ENCODE peak calls at places on chromosomes 1 and 21, in ten cellular contexts. C, K, B, J, X, D, U, V, A and F are unnamed samples.

GRCh38 chr1:150072959-150073358 is 5.4 kb downstream of the VPS45 start:
- DNase-seq in C (no peak), K (peak; percentile 53), B (no peak), J (no peak), X (no peak), D (no peak), U (peak; percentile 33), V (no peak), A (no peak), F (peak; percentile 45)

GRCh38 chr1:205706601-205707502 is 26.5 kb upstream of the SLC45A3 start:
- DNase-seq in C (no peak), K (peak; percentile 73), B (no peak), J (no peak), X (no peak), D (no peak), U (no peak), V (no peak), A (no peak), F (no peak)

GRCh38 chr21:42651515-42652401 is 1.7 kb upstream of the PDE9A start:
- DNase-seq in C (peak; percentile 11), K (no peak), B (peak; percentile 78), J (no peak), X (no peak), D (no peak), U (no peak), V (peak; percentile 85), A (no peak), F (no peak)

GRCh38 chr1:21294266-21295058 is 4.2 kb upstream of the ECE1 start:
- DNase-seq in C (no peak), K (no peak), B (peak; percentile 64), J (no peak), X (no peak), D (peak; percentile 86), U (no peak), V (peak; percentile 57), A (no peak), F (peak; percentile 78)

GRCh38 chr21:41529769-41530168 is 21.8 kb upstream of the TMPRSS2 start:
- DNase-seq in C (no peak), K (no peak), B (no peak), J (no peak), X (no peak), D (no peak), U (no peak), V (no peak), A (no peak), F (peak; percentile 10)

GRCh38 chr1:154288694-154289093 is 16.3 kb downstream of the HAX1 start:
- DNase-seq in C (no peak), K (no peak), B (no peak), J (no peak), X (no peak), D (no peak), U (no peak), V (no peak), A (no peak), F (no peak)

GRCh38 chr21:28675265-28676041 is 317.2 kb downstream of the LTN1 start:
- DNase-seq in C (no peak), K (peak; percentile 8), B (no peak), J (no peak), X (no peak), D (no peak), U (no peak), V (no peak), A (no peak), F (no peak)

GRCh38 chr1:211642870-211643269 is 32.6 kb downstream of the NEK2 start:
- DNase-seq in C (no peak), K (no peak), B (no peak), J (no peak), X (no peak), D (no peak), U (no peak), V (no peak), A (no peak), F (no peak)

GRCh38 chr21:43866233-43866632 is 1.2 kb downstream of the AGPAT3 start:
- DNase-seq in C (peak; percentile 56), K (peak; percentile 56), B (peak; percentile 64), J (peak; percentile 68), X (no peak), D (peak; percentile 19), U (peak; percentile 72), V (peak; percentile 66), A (no peak), F (peak; percentile 81)

GRCh38 chr1:70314706-70315304 is 39.7 kb downstream of the ANKRD13C start:
- DNase-seq in C (no peak), K (no peak), B (no peak), J (no peak), X (no peak), D (no peak), U (no peak), V (no peak), A (no peak), F (no peak)

DNA sequence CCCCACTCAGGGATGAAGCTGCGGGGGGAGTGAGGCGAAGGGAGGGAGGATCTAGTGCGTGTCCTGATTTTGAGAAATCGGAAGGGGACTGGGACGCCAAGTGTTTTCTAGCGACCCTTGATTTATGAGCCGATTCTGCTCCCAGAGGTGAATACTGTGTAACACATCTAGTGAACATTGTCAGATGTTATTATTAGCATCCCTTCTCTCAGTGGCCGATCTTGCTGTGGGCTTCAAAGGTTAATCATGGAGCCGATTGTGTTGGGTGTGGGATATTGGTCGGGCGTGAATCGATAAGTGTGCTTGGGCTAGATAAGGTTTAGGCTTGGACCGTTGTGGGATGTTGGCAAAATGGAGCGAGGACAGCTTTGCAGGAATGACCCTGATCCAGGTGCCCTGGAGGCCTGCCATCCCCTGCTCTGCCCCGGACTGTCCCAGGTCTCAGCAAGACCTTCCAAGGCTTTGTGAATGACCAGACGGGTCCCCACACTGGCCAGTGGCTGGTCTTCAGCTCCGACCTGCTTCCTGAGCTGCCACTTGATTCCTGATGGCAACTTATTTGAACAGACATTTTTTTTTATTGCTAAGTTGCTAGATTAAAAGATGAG is 2.2 kb downstream of the AJAP1 start:
- DNase-seq in C (no peak), K (no peak), B (no peak), J (peak; percentile 61), X (no peak), D (no peak), U (no peak), V (no peak), A (no peak), F (no peak)
- TF ChIP-seq CTCF in C (no peak), K (no peak), B (no peak), J (no peak), X (no peak), D (no peak), U (no peak), V (no peak), A (peak; percentile 42), F (no peak)

DNA sequence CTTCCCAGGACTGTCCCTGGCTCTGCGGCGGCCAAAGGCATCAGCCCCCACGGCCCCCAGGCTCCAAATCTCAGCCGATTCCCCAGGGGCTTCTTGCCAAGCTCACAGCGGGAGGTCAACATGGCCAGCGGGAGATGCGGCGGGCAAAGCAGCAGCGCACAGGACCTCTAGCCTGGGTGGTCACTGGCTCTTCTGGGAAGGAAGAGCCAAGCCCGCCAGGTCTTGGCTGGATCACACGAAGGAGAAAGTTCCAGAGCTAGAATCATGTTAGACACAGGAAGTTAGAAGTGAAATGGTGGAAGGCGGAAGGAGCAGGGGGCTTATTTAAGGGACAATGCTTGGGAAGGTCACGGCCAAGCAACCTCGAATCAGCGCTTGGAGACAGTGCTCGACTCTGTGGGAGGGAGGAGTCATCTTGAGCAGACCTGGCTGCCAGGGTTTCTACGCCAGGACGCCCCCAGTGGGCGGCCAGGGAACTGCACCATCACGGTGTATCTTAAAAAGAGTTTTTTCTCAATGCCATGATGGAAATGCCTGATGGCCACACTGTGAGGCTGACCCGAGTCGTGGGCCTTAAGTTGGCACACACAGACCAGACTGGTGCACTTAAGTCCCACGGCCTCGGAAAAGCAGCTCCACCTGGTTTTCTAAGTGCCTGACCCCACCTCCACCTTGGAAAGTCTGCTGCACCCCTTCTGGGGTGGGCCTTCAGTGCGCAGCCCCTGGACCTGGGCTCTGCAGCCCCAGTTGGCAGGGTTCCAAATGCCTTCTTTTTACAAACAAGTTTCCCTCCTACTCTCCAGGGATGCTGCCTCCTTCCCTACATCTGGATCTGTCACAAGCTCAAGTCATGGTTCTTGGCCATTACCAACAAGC is 29.3 kb downstream of the SLC66A1 start:
- DNase-seq in C (peak; percentile 77), K (peak; percentile 81), B (peak; percentile 80), J (peak; percentile 97), X (peak; percentile 76), D (peak; percentile 71), U (peak; percentile 78), V (peak; percentile 85), A (peak; percentile 75), F (peak; percentile 92)
- TF ChIP-seq CTCF in C (peak; percentile 82), K (peak; percentile 94), B (peak; percentile 87), J (peak; percentile 92), X (peak; percentile 95), D (peak; percentile 87), U (peak; percentile 94), V (peak; percentile 85), A (peak; percentile 83), F (peak; percentile 63)

DNA sequence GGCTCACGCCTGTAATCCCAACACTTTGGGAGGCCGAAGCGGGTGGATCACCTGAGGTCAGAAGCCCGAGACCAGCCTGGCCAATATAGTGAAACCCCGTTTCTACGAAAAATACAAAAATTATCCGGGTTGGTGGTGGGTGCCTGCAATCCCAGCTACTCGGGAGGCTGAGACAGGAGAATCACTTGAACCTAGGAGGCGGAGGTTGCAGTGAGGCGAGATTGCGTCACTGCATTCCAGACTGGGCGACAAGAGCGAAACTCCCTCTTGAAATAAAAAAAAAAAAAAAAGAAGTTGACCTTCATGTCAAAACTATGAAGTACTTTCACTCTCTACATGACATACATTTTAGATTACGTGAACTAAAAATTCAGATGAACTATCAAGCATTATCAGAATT is 153.7 kb downstream of the COL11A1 start:
- DNase-seq in C (no peak), K (no peak), B (no peak), J (no peak), X (no peak), D (no peak), U (no peak), V (no peak), A (no peak), F (no peak)
- TF ChIP-seq CTCF in C (no peak), K (no peak), B (no peak), J (no peak), X (no peak), D (no peak), U (no peak), V (no peak), A (no peak), F (no peak)

GRCh38 chr1:19311503-19311930 is 427 bp downstream of the AKR7A2 start:
- DNase-seq in C (no peak), K (no peak), B (peak; percentile 39), J (peak; percentile 69), X (no peak), D (peak; percentile 6), U (no peak), V (no peak), A (no peak), F (peak; percentile 47)

GRCh38 chr1:19310720-19311502 is 1.0 kb downstream of the AKR7A2 start:
- DNase-seq in C (no peak), K (peak; percentile 22), B (peak; percentile 53), J (no peak), X (no peak), D (no peak), U (peak; percentile 16), V (peak; percentile 39), A (no peak), F (peak; percentile 43)

GRCh38 chr1:19312782-19313635 is 883 bp downstream of the SLC66A1 start:
- DNase-seq in C (no peak), K (no peak), B (peak; percentile 42), J (no peak), X (no peak), D (no peak), U (no peak), V (peak; percentile 39), A (no peak), F (no peak)

GRCh38 chr1:19313636-19313959 is 1.5 kb downstream of the SLC66A1 start:
- DNase-seq in C (no peak), K (no peak), B (no peak), J (no peak), X (no peak), D (no peak), U (no peak), V (no peak), A (no peak), F (no peak)

GRCh38 chr1:19311931-19312781 is at the start of the genes AKR7A2 and SLC66A1:
- DNase-seq in C (peak; percentile 95), K (peak; percentile 96), B (peak; percentile 92), J (peak; percentile 95), X (peak; percentile 60), D (peak; percentile 92), U (peak; percentile 90), V (peak; percentile 91), A (peak; percentile 77), F (peak; percentile 100)
- TF ChIP-seq CTCF in C (peak; percentile 7), K (no peak), B (no peak), J (no peak), X (no peak), D (no peak), U (no peak), V (no peak), A (no peak), F (peak; percentile 7)